ENCODE peak calls at places on chromosomes 5 and 9, in eight cellular contexts. Q is NCI-H2029; I is esophagus muscularis mucosa; U is stimulated activated CD4-positive, alpha-beta T cell treated with anti-CD3 and anti-CD28 coated beads, Interleukin-1b, Interleukin-23, amount 100 ng/mL, for 24 hours; K is heart left ventricle; F is NCI-H187 treated with DMSO at 0.1 percent for 48 hours; P is NCI-H82; Y is iris pigment epithelial cell. D is an unnamed sample.

GRCh38 chr5:33588654-33589372 is 148.0 kb downstream of the TARS1 start:
- DNase-seq in Q (no peak), P (peak), U (peak), F (no peak), Y (no peak), I (peak), K (no peak), D (no peak)

GRCh38 chr5:89351232-89351631 is 468.2 kb upstream of the MEF2C start:
- DNase-seq in I (no peak), Y (peak), P (no peak), U (no peak), K (no peak), F (no peak), Q (no peak), D (no peak)

GRCh38 chr9:37350486-37351190 is 71.9 kb upstream of the GRHPR start:
- DNase-seq in I (no peak), Q (no peak), K (no peak), F (no peak), U (no peak), P (no peak), Y (peak), D (no peak)

GRCh38 chr9:136629001-136629878 is 33.5 kb upstream of the EGFL7 start:
- DNase-seq in I (no peak), Q (no peak), P (no peak), U (no peak), F (no peak), K (peak), Y (no peak), D (no peak)

GRCh38 chr5:78530342-78531096 is 118.1 kb downstream of the LHFPL2 start:
- DNase-seq in P (no peak), Q (no peak), Y (peak), K (no peak), U (no peak), I (no peak), F (no peak), D (no peak)

GRCh38 chr9:133492061-133493021 is 13.4 kb upstream of the SLC2A6 start:
- DNase-seq in K (peak), Y (no peak), P (no peak), Q (no peak), F (no peak), I (no peak), U (no peak), D (no peak)

GRCh38 chr9:38621434-38622082 is 1.2 kb upstream of the ANKRD18A start:
- DNase-seq in I (peak), F (no peak), Y (no peak), Q (peak), K (peak), P (peak), U (no peak), D (no peak)

GRCh38 chr5:120304653-120305052 is 159.4 kb upstream of the PRR16 start:
- DNase-seq in Y (peak), F (no peak), Q (no peak), K (no peak), P (no peak), I (no peak), U (no peak), D (no peak)

GRCh38 chr5:180103487-180103886 is 31.9 kb upstream of the RNF130 start:
- DNase-seq in F (no peak), Q (no peak), K (no peak), P (no peak), I (no peak), Y (no peak), U (no peak), D (no peak)

GRCh38 chr9:104856413-104856941 is 71.5 kb downstream of the ABCA1 start:
- DNase-seq in I (no peak), U (no peak), F (peak), Q (peak), Y (no peak), K (no peak), P (peak), D (no peak)

GRCh38 chr5:40046792-40047191 is 622.0 kb upstream of the DAB2 start:
- DNase-seq in K (no peak), I (no peak), U (no peak), Y (peak), P (no peak), F (no peak), Q (no peak), D (no peak)

GRCh38 chr9:98097836-98098235 is 21.2 kb downstream of the TRIM14 start:
- DNase-seq in U (no peak), Q (peak), K (no peak), P (peak), I (no peak), Y (no peak), F (no peak), D (no peak)

GRCh38 chr5:97065475-97065874 is 76.9 kb downstream of the LIX1 start:
- DNase-seq in U (no peak), Y (no peak), I (peak), F (no peak), Q (no peak), K (no peak), P (no peak), D (no peak)